ENCODE peak calls at places on chromosome 9, in nine cellular contexts. One of them, this sample, is unnamed.

GRCh38 chr9:28378236-28378635 is 805.0 kb upstream of the C9orf72 start:
- DNase-seq in HepG2: no peak
- DNase-seq in transverse colon: no peak
- DNase-seq in OCI-LY7: no peak
- DNase-seq in AG09309: no peak
- DNase-seq in choroid plexus epithelial cell: no peak
- DNase-seq in dorsolateral prefrontal cortex: no peak
- DNase-seq in HFF-Myc: no peak
- DNase-seq in fibroblast of mammary gland: no peak
- DNase-seq in this sample: no peak

GRCh38 chr9:89873801-89874200 is 269.0 kb downstream of the GADD45G start:
- DNase-seq in fibroblast of mammary gland: no peak
- DNase-seq in OCI-LY7: no peak
- DNase-seq in transverse colon: no peak
- DNase-seq in HepG2: no peak
- DNase-seq in dorsolateral prefrontal cortex: no peak
- DNase-seq in AG09309: no peak
- DNase-seq in HFF-Myc: no peak
- DNase-seq in choroid plexus epithelial cell: no peak
- DNase-seq in this sample: no peak

GRCh38 chr9:99400184-99400731 is 178.2 kb downstream of the SEC61B start:
- DNase-seq in fibroblast of mammary gland: no peak
- DNase-seq in choroid plexus epithelial cell: peak
- DNase-seq in OCI-LY7: no peak
- DNase-seq in dorsolateral prefrontal cortex: no peak
- DNase-seq in transverse colon: no peak
- DNase-seq in HFF-Myc: no peak
- DNase-seq in HepG2: no peak
- DNase-seq in AG09309: no peak
- DNase-seq in this sample: no peak

GRCh38 chr9:135246248-135247173 is 159.0 kb downstream of the OLFM1 start:
- DNase-seq in dorsolateral prefrontal cortex: no peak
- DNase-seq in OCI-LY7: no peak
- DNase-seq in choroid plexus epithelial cell: no peak
- DNase-seq in AG09309: no peak
- DNase-seq in fibroblast of mammary gland: no peak
- DNase-seq in HepG2: no peak
- DNase-seq in HFF-Myc: no peak
- DNase-seq in transverse colon: no peak
- DNase-seq in this sample: no peak

GRCh38 chr9:81141952-81142351 is 547.4 kb downstream of the TLE1 start:
- DNase-seq in HFF-Myc: no peak
- DNase-seq in dorsolateral prefrontal cortex: no peak
- DNase-seq in transverse colon: no peak
- DNase-seq in fibroblast of mammary gland: no peak
- DNase-seq in OCI-LY7: no peak
- DNase-seq in choroid plexus epithelial cell: no peak
- DNase-seq in AG09309: no peak
- DNase-seq in HepG2: no peak
- DNase-seq in this sample: no peak

GRCh38 chr9:2493106-2493505 is 128.5 kb upstream of the VLDLR start:
- DNase-seq in AG09309: no peak
- DNase-seq in fibroblast of mammary gland: peak
- DNase-seq in dorsolateral prefrontal cortex: no peak
- DNase-seq in HFF-Myc: no peak
- DNase-seq in choroid plexus epithelial cell: peak
- DNase-seq in OCI-LY7: no peak
- DNase-seq in HepG2: no peak
- DNase-seq in transverse colon: no peak
- DNase-seq in this sample: peak

GRCh38 chr9:123685489-123686083 is 244.3 kb downstream of the DENND1A start:
- DNase-seq in transverse colon: no peak
- DNase-seq in dorsolateral prefrontal cortex: no peak
- DNase-seq in HFF-Myc: no peak
- DNase-seq in HepG2: no peak
- DNase-seq in choroid plexus epithelial cell: no peak
- DNase-seq in OCI-LY7: no peak
- DNase-seq in AG09309: no peak
- DNase-seq in fibroblast of mammary gland: no peak
- DNase-seq in this sample: no peak

GRCh38 chr9:120830151-120830550 is 12.6 kb downstream of the PSMD5 start:
- DNase-seq in HFF-Myc: no peak
- DNase-seq in OCI-LY7: no peak
- DNase-seq in transverse colon: no peak
- DNase-seq in AG09309: peak
- DNase-seq in dorsolateral prefrontal cortex: no peak
- DNase-seq in choroid plexus epithelial cell: peak
- DNase-seq in HepG2: no peak
- DNase-seq in fibroblast of mammary gland: peak
- DNase-seq in this sample: no peak

GRCh38 chr9:90925581-90926257 is 124.1 kb downstream of the SYK start:
- DNase-seq in dorsolateral prefrontal cortex: no peak
- DNase-seq in AG09309: peak
- DNase-seq in OCI-LY7: no peak
- DNase-seq in choroid plexus epithelial cell: peak
- DNase-seq in HepG2: no peak
- DNase-seq in transverse colon: no peak
- DNase-seq in HFF-Myc: peak
- DNase-seq in fibroblast of mammary gland: peak
- DNase-seq in this sample: no peak

GRCh38 chr9:37752646-37753488 is 738 bp upstream of the TRMT10B start:
- DNase-seq in AG09309: no peak
- DNase-seq in transverse colon: no peak
- DNase-seq in HepG2: no peak
- DNase-seq in fibroblast of mammary gland: no peak
- DNase-seq in choroid plexus epithelial cell: no peak
- DNase-seq in OCI-LY7: no peak
- DNase-seq in HFF-Myc: no peak
- DNase-seq in dorsolateral prefrontal cortex: no peak
- DNase-seq in this sample: no peak

GRCh38 chr9:15221746-15222145 is 85.3 kb downstream of the TTC39B start:
- DNase-seq in OCI-LY7: no peak
- DNase-seq in HepG2: no peak
- DNase-seq in AG09309: peak
- DNase-seq in fibroblast of mammary gland: peak
- DNase-seq in dorsolateral prefrontal cortex: no peak
- DNase-seq in HFF-Myc: no peak
- DNase-seq in choroid plexus epithelial cell: no peak
- DNase-seq in transverse colon: no peak
- DNase-seq in this sample: no peak

GRCh38 chr9:78985084-78985738 is 586.6 kb upstream of the TLE4 start:
- DNase-seq in transverse colon: no peak
- DNase-seq in choroid plexus epithelial cell: no peak
- DNase-seq in OCI-LY7: no peak
- DNase-seq in dorsolateral prefrontal cortex: no peak
- DNase-seq in AG09309: no peak
- DNase-seq in HepG2: no peak
- DNase-seq in HFF-Myc: no peak
- DNase-seq in fibroblast of mammary gland: no peak
- DNase-seq in this sample: no peak

GRCh38 chr9:71552480-71552879 is 215.8 kb downstream of the CEMIP2 start:
- DNase-seq in dorsolateral prefrontal cortex: no peak
- DNase-seq in transverse colon: no peak
- DNase-seq in HFF-Myc: no peak
- DNase-seq in fibroblast of mammary gland: no peak
- DNase-seq in HepG2: no peak
- DNase-seq in choroid plexus epithelial cell: no peak
- DNase-seq in OCI-LY7: no peak
- DNase-seq in AG09309: no peak
- DNase-seq in this sample: no peak

GRCh38 chr9:35748858-35749514 is at the start of the genes GBA2 and RGP1:
- DNase-seq in transverse colon: peak
- DNase-seq in AG09309: no peak
- DNase-seq in fibroblast of mammary gland: peak
- DNase-seq in dorsolateral prefrontal cortex: peak
- DNase-seq in HepG2: peak
- DNase-seq in HFF-Myc: no peak
- DNase-seq in OCI-LY7: peak
- DNase-seq in choroid plexus epithelial cell: peak
- DNase-seq in this sample: peak

GRCh38 chr9:125822902-125823301 is 75.7 kb downstream of the PBX3 start:
- DNase-seq in dorsolateral prefrontal cortex: no peak
- DNase-seq in AG09309: no peak
- DNase-seq in transverse colon: no peak
- DNase-seq in fibroblast of mammary gland: no peak
- DNase-seq in OCI-LY7: no peak
- DNase-seq in HFF-Myc: no peak
- DNase-seq in HepG2: no peak
- DNase-seq in choroid plexus epithelial cell: no peak
- DNase-seq in this sample: no peak

GRCh38 chr9:125822160-125822559 is 75.0 kb downstream of the PBX3 start:
- DNase-seq in HepG2: no peak
- DNase-seq in fibroblast of mammary gland: no peak
- DNase-seq in dorsolateral prefrontal cortex: no peak
- DNase-seq in choroid plexus epithelial cell: no peak
- DNase-seq in transverse colon: no peak
- DNase-seq in AG09309: no peak
- DNase-seq in OCI-LY7: no peak
- DNase-seq in HFF-Myc: no peak
- DNase-seq in this sample: no peak

GRCh38 chr9:125821078-125821477 is 73.9 kb downstream of the PBX3 start:
- DNase-seq in HFF-Myc: no peak
- DNase-seq in OCI-LY7: no peak
- DNase-seq in HepG2: no peak
- DNase-seq in dorsolateral prefrontal cortex: no peak
- DNase-seq in fibroblast of mammary gland: no peak
- DNase-seq in choroid plexus epithelial cell: no peak
- DNase-seq in transverse colon: no peak
- DNase-seq in AG09309: no peak
- DNase-seq in this sample: no peak

GRCh38 chr9:125816321-125816720 is 69.1 kb downstream of the PBX3 start:
- DNase-seq in choroid plexus epithelial cell: no peak
- DNase-seq in dorsolateral prefrontal cortex: no peak
- DNase-seq in transverse colon: no peak
- DNase-seq in HFF-Myc: no peak
- DNase-seq in HepG2: no peak
- DNase-seq in fibroblast of mammary gland: no peak
- DNase-seq in AG09309: no peak
- DNase-seq in OCI-LY7: no peak
- DNase-seq in this sample: no peak

DNA sequence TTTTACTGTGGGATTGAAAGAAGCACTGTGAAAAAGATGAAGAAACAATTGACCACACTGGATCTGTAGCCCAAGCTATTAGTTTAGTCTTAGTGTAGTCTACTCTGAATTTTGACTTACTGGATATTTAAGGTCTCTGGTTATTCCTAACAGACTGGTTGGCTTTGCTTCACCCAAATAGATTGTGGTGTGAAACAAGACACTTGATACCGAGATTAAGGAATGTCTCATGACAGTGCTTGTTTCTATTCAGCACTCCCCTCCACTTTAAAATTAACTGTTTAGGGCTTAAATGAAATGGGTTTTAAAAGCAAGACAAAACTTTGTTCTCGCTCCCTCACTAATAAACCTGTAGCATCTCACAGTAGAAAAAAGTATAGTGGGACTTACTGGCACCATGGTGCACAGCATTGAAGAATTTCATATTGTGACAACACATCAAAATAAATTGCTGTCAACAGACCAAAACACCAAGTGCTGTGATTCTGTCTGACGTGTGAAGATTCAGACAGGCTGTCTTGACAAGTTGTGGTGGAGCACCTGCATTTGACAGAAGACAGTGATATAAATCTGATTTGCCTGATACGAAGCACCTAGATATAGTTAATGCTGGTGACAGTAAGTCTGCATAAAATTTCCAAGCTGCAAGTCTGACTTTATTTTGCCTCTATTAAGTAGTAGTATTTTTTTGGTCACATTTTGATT is 73.1 kb downstream of the PBX3 start:
- DNase-seq in choroid plexus epithelial cell: peak
- DNase-seq in HFF-Myc: no peak
- DNase-seq in dorsolateral prefrontal cortex: no peak
- DNase-seq in OCI-LY7: peak
- DNase-seq in fibroblast of mammary gland: no peak
- DNase-seq in AG09309: no peak
- DNase-seq in transverse colon: no peak
- DNase-seq in HepG2: no peak
- DNase-seq in this sample: no peak
- TF ChIP-seq CTCF in choroid plexus epithelial cell: no peak
- TF ChIP-seq CTCF in HFF-Myc: no peak
- TF ChIP-seq CTCF in dorsolateral prefrontal cortex: no peak
- TF ChIP-seq CTCF in OCI-LY7: no peak
- TF ChIP-seq CTCF in fibroblast of mammary gland: no peak
- TF ChIP-seq CTCF in AG09309: no peak
- TF ChIP-seq CTCF in transverse colon: no peak
- TF ChIP-seq CTCF in HepG2: no peak
- TF ChIP-seq CTCF in this sample: no peak

GRCh38 chr9:112970939-112971338 is 41.1 kb downstream of the ZNF883 start:
- DNase-seq in choroid plexus epithelial cell: peak
- DNase-seq in AG09309: no peak
- DNase-seq in dorsolateral prefrontal cortex: no peak
- DNase-seq in HFF-Myc: no peak
- DNase-seq in fibroblast of mammary gland: peak
- DNase-seq in HepG2: no peak
- DNase-seq in transverse colon: no peak
- DNase-seq in OCI-LY7: no peak
- DNase-seq in this sample: no peak
- TF ChIP-seq CTCF in choroid plexus epithelial cell: peak
- TF ChIP-seq CTCF in AG09309: peak
- TF ChIP-seq CTCF in dorsolateral prefrontal cortex: no peak
- TF ChIP-seq CTCF in HFF-Myc: no peak
- TF ChIP-seq CTCF in fibroblast of mammary gland: peak
- TF ChIP-seq CTCF in HepG2: no peak
- TF ChIP-seq CTCF in transverse colon: no peak
- TF ChIP-seq CTCF in OCI-LY7: no peak
- TF ChIP-seq CTCF in this sample: no peak

GRCh38 chr9:136525841-136526499 is 19.9 kb downstream of the NOTCH1 start:
- DNase-seq in fibroblast of mammary gland: no peak
- DNase-seq in OCI-LY7: no peak
- DNase-seq in choroid plexus epithelial cell: no peak
- DNase-seq in transverse colon: peak
- DNase-seq in HFF-Myc: no peak
- DNase-seq in AG09309: no peak
- DNase-seq in dorsolateral prefrontal cortex: peak
- DNase-seq in HepG2: peak
- DNase-seq in this sample: no peak
- TF ChIP-seq CTCF in fibroblast of mammary gland: no peak
- TF ChIP-seq CTCF in OCI-LY7: no peak
- TF ChIP-seq CTCF in choroid plexus epithelial cell: no peak
- TF ChIP-seq CTCF in transverse colon: no peak
- TF ChIP-seq CTCF in HFF-Myc: no peak
- TF ChIP-seq CTCF in AG09309: no peak
- TF ChIP-seq CTCF in dorsolateral prefrontal cortex: peak
- TF ChIP-seq CTCF in HepG2: peak
- TF ChIP-seq CTCF in this sample: no peak

DNA sequence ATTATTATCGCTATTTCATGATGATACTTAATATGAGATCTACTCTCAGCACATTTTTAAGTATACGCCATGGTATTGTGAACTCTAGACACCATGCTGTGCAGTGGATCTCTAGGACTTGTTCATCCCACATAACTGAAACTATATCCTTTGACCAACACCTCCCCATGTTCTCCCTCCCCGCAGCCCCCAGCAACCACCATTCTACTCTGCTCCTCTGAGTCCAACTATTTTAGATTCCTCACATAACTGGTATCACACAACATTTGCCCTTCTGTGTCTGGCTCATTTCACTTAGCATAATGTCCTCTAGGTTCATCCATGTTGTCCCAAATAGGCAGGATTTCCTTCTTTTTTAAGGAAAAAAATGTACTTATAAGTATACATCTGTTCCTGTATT is 6.6 kb upstream of the TBC1D2 start:
- DNase-seq in fibroblast of mammary gland: no peak
- DNase-seq in AG09309: no peak
- DNase-seq in OCI-LY7: no peak
- DNase-seq in HFF-Myc: no peak
- DNase-seq in HepG2: no peak
- DNase-seq in choroid plexus epithelial cell: peak
- DNase-seq in transverse colon: no peak
- DNase-seq in dorsolateral prefrontal cortex: no peak
- DNase-seq in this sample: no peak
- TF ChIP-seq CTCF in fibroblast of mammary gland: no peak
- TF ChIP-seq CTCF in AG09309: no peak
- TF ChIP-seq CTCF in OCI-LY7: no peak
- TF ChIP-seq CTCF in HFF-Myc: no peak
- TF ChIP-seq CTCF in HepG2: no peak
- TF ChIP-seq CTCF in choroid plexus epithelial cell: no peak
- TF ChIP-seq CTCF in transverse colon: no peak
- TF ChIP-seq CTCF in dorsolateral prefrontal cortex: no peak
- TF ChIP-seq CTCF in this sample: no peak